ENCODE peak calls at places on chromosomes 4 and X, in four cellular contexts. F, E, U and X are unnamed samples.

GRCh38 chr4:114005569-114006442 is 26.4 kb upstream of the ARSJ start:
- DNase-seq in E (no peak), F (peak), U (peak), X (peak)

GRCh38 chrX:24902808-24903207 is 113.0 kb downstream of the ARX start:
- DNase-seq in E (no peak), F (peak), U (peak), X (peak)

GRCh38 chr4:184882276-184882675 is 56.5 kb upstream of the ACSL1 start:
- DNase-seq in E (no peak), F (no peak), U (no peak), X (no peak)

GRCh38 chr4:142707397-142707796 is 138.7 kb downstream of the INPP4B start:
- DNase-seq in U (no peak), E (no peak), F (no peak), X (no peak)

GRCh38 chr4:4302416-4302815 is 12.4 kb downstream of the ZBTB49 start:
- DNase-seq in U (no peak), F (no peak), E (no peak), X (no peak)

GRCh38 chr4:13881880-13882279 is 254.4 kb upstream of the BOD1L1 start:
- DNase-seq in E (no peak), U (peak), F (peak), X (no peak)

GRCh38 chr4:11741190-11741652 is 312.5 kb upstream of the HS3ST1 start:
- DNase-seq in F (no peak), U (no peak), E (peak), X (no peak)

GRCh38 chrX:20521245-20521644 is 254.5 kb upstream of the RPS6KA3 start:
- DNase-seq in E (no peak), F (peak), U (peak), X (peak)

GRCh38 chr4:67770422-67770821 is 16.2 kb upstream of the GNRHR start:
- DNase-seq in E (no peak), F (no peak), U (no peak), X (no peak)

GRCh38 chr4:95625020-95625419 is 76.2 kb upstream of the UNC5C start:
- DNase-seq in E (no peak), F (no peak), U (no peak), X (no peak)

GRCh38 chr4:158996669-158997074 is 106.2 kb upstream of the RAPGEF2 start:
- DNase-seq in F (peak), U (peak), E (no peak), X (peak)

GRCh38 chr4:41158274-41158673 is 56.1 kb downstream of the APBB2 start:
- DNase-seq in F (no peak), U (no peak), E (no peak), X (no peak)

GRCh38 chr4:42566835-42567234 is 90.1 kb downstream of the ATP8A1 start:
- DNase-seq in F (no peak), E (no peak), U (no peak), X (no peak)

GRCh38 chr4:100566396-100566795 is 48.6 kb upstream of the EMCN start:
- DNase-seq in U (no peak), F (no peak), E (no peak), X (no peak)

GRCh38 chr4:829761-830655 is 4.1 kb upstream of the CPLX1 start:
- DNase-seq in F (no peak), U (no peak), E (no peak), X (no peak)

GRCh38 chr4:6195602-6196319 is 4.6 kb downstream of the JAKMIP1 start:
- DNase-seq in U (no peak), F (no peak), E (no peak), X (no peak)

GRCh38 chr4:122827258-122827887 is 742 bp downstream of the FGF2 start:
- DNase-seq in U (peak), E (no peak), F (peak), X (peak)

GRCh38 chr4:26885912-26886274 is 25.3 kb downstream of the STIM2 start:
- DNase-seq in E (no peak), U (no peak), F (peak), X (no peak)

GRCh38 chrX:39969826-39970569 is 127.8 kb downstream of the BCOR start:
- DNase-seq in U (no peak), E (peak), F (no peak), X (no peak)

GRCh38 chr4:81970454-81970853 is 403.3 kb downstream of the HNRNPD start:
- DNase-seq in F (no peak), U (no peak), E (no peak), X (no peak)

GRCh38 chr4:76897522-76898384 is at the start of gene SOWAHB:
- DNase-seq in U (peak), F (no peak), E (peak), X (no peak)